ENCODE peak calls at places on chromosomes 3 and 15, in nine cellular contexts. G is astrocyte, V is H9, P is lung, F is pancreas, J is endothelial cell of umbilical vein, X is SJSA1, H is AG04450, U is thoracic aorta. C is an unnamed sample. For H3K9me3, the result is how much of the 10 kb centered on the place peaks cover.

GRCh38 chr3:160401301-160402095 is 2.0 kb downstream of the SMC4 start:
- DNase-seq in P (no peak), H (peak), J (peak), F (no peak), X (peak), V (no peak), U (no peak), G (peak), C (peak)

GRCh38 chr3:88031543-88032148 is 27.2 kb downstream of the CGGBP1 start:
- DNase-seq in X (peak), H (no peak), F (no peak), P (no peak), J (peak), G (peak), U (no peak), V (no peak), C (peak)

GRCh38 chr15:90705212-90705611 is 11.9 kb upstream of the BLM start:
- DNase-seq in U (no peak), V (no peak), P (no peak), G (no peak), H (no peak), F (no peak), X (no peak), J (no peak), C (no peak)

GRCh38 chr3:55813268-55814097 is 326.4 kb upstream of the WNT5A start:
- DNase-seq in J (no peak), G (no peak), U (no peak), V (no peak), F (no peak), P (no peak), H (no peak), X (no peak), C (no peak)

GRCh38 chr3:87175662-87176230 is 51.4 kb upstream of the CHMP2B start:
- DNase-seq in H (no peak), J (no peak), U (no peak), G (no peak), V (no peak), F (no peak), X (no peak), P (no peak), C (peak)

GRCh38 chr3:185813205-185813604 is 11.6 kb downstream of the IGF2BP2 start:
- DNase-seq in J (no peak), G (no peak), V (no peak), X (no peak), H (no peak), U (no peak), F (no peak), P (no peak), C (no peak)

GRCh38 chr3:119295816-119296484 is 1.8 kb downstream of the ARHGAP31 start:
- DNase-seq in X (peak), G (peak), H (no peak), P (no peak), F (no peak), V (no peak), J (peak), U (no peak), C (no peak)

GRCh38 chr3:46378426-46378942 is 7.7 kb downstream of the CCR5 start:
- DNase-seq in U (no peak), H (peak), X (no peak), P (peak), J (peak), F (peak), G (peak), V (peak), C (peak)

GRCh38 chr15:101810905-101811304 is 1.1 kb upstream of the OR4F15 start:
- DNase-seq in G (peak), X (no peak), J (peak), F (no peak), U (no peak), P (no peak), H (no peak), V (no peak), C (peak)

GRCh38 chr3:184738982-184739381 is 27.1 kb upstream of the MAGEF1 start:
- DNase-seq in F (no peak), H (no peak), V (no peak), U (no peak), G (no peak), X (no peak), J (no peak), P (no peak), C (no peak)

GRCh38 chr15:80415331-80415730 is 11.1 kb downstream of the ARNT2 start:
- DNase-seq in X (no peak), H (no peak), V (no peak), J (no peak), U (no peak), P (no peak), G (no peak), F (no peak), C (no peak)

GRCh38 chr15:99476413-99477222 is 89.2 kb upstream of the MEF2A start:
- DNase-seq in V (no peak), H (peak), X (peak), J (peak), U (peak), P (no peak), G (peak), F (peak), C (peak)

GRCh38 chr3:195873971-195874370 is 34.4 kb downstream of the TNK2 start:
- DNase-seq in J (no peak), U (no peak), X (no peak), F (no peak), H (no peak), V (no peak), G (no peak), P (no peak), C (no peak)

GRCh38 chr3:42751609-42752008 is 21.4 kb downstream of the CCDC13 start:
- DNase-seq in P (no peak), J (no peak), V (peak), U (no peak), H (no peak), G (no peak), F (no peak), X (no peak), C (no peak)

GRCh38 chr15:45115312-45115820 is 1.2 kb downstream of the DUOXA2 start:
- DNase-seq in F (no peak), X (no peak), G (no peak), H (no peak), U (no peak), J (no peak), V (no peak), P (no peak), C (no peak)

GRCh38 chr3:99702953-99703352 is 64.6 kb downstream of the COL8A1 start:
- DNase-seq in U (no peak), J (no peak), G (peak), P (no peak), F (no peak), H (no peak), X (no peak), V (no peak), C (no peak)

GRCh38 chr3:126618760-126619159 is 36.2 kb downstream of the TXNRD3 start:
- DNase-seq in U (no peak), G (no peak), P (no peak), J (no peak), H (no peak), V (no peak), F (no peak), X (no peak), C (no peak)

GRCh38 chr3:45362161-45362560 is 26.2 kb upstream of the LARS2 start:
- DNase-seq in G (no peak), H (no peak), U (no peak), F (no peak), V (no peak), P (no peak), J (no peak), X (no peak), C (no peak)

GRCh38 chr3:14431556-14431927 is 29.1 kb downstream of the SLC6A6 start:
- DNase-seq in G (no peak), P (peak), J (no peak), V (no peak), U (no peak), X (no peak), F (no peak), H (no peak), C (no peak)

GRCh38 chr3:143331336-143331735 is 211.8 kb downstream of the CHST2 start:
- DNase-seq in P (no peak), H (no peak), U (no peak), F (no peak), J (peak), X (no peak), V (no peak), G (peak), C (peak)

GRCh38 chr15:83166830-83167229 is 40.8 kb downstream of the HDGFL3 start:
- DNase-seq in P (no peak), J (no peak), X (no peak), V (no peak), H (no peak), G (no peak), U (no peak), F (no peak), C (no peak)

GRCh38 chr3:9098716-9099675 is 135.7 kb upstream of the RAD18 start:
- DNase-seq in J (no peak), V (no peak), U (no peak), X (no peak), G (no peak), H (no peak), F (no peak), P (no peak), C (no peak)

GRCh38 chr3:32303051-32303786 is 64.7 kb downstream of the CMTM8 start:
- DNase-seq in G (no peak), V (no peak), H (no peak), F (no peak), P (no peak), U (no peak), X (no peak), J (no peak), C (no peak)

GRCh38 chr15:72599855-72600464 is 54.5 kb upstream of the GOLGA6B start:
- DNase-seq in F (no peak), X (peak), P (no peak), G (peak), J (peak), U (no peak), H (peak), V (no peak), C (peak)

GRCh38 chr3:129913618-129914017 is 20.1 kb upstream of the TMCC1 start:
- DNase-seq in U (no peak), X (no peak), H (no peak), F (no peak), P (no peak), G (no peak), V (no peak), J (no peak), C (no peak)

GRCh38 chr3:129919357-129919756 is 25.8 kb upstream of the TMCC1 start:
- DNase-seq in P (no peak), G (no peak), U (no peak), V (no peak), X (no peak), J (no peak), H (no peak), F (no peak), C (no peak)

GRCh38 chr3:129919806-129920205 is 26.3 kb upstream of the TMCC1 start:
- DNase-seq in V (no peak), P (no peak), F (no peak), X (no peak), U (no peak), G (no peak), H (no peak), J (no peak), C (no peak)

GRCh38 chr3:129918461-129918860 is 24.9 kb upstream of the TMCC1 start:
- DNase-seq in F (no peak), P (no peak), V (no peak), H (no peak), G (no peak), J (no peak), X (no peak), U (no peak), C (no peak)

DNA sequence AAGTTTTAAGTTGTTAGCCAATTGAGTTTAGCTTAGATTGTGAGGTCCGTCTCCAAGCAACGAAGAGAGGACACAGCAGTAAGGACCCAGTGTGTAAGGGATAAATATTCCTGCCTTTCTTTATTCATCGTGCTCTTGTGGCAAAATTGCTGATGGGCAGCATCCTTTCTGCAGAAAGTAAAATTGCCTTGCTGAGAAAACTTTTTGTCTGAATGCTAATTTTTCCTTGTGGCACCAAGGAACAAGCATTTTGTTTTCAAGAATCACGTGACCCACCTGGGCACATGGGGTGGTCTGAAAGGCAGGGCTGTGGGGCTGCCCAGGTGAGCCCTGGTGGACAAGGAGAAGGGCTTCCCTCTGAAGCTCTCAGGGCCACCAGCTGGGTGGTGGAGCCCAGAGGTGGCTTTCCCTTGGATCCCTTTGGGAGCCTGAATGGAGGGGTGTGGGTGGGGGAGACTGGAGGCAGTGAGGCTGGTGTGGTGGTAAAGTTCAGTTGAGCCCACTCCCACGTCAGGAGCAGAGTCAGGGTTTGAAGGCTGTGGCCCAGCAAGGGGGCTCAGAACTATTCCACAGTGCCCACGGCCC is 24.0 kb upstream of the TMCC1 start:
- DNase-seq in U (no peak), P (no peak), X (no peak), F (no peak), V (no peak), H (no peak), G (no peak), J (no peak), C (no peak)
- H3K9me3 ChIP-seq in U (under half), P (under half), X (under half), F (under half), V (under half), H (under half), G (under half), J (under half), C (under half)

GRCh38 chr3:120536642-120537041 is 59.5 kb upstream of the NDUFB4 start:
- DNase-seq in U (no peak), F (no peak), J (peak), X (no peak), V (no peak), G (no peak), H (no peak), P (no peak), C (peak)
- H3K9me3 ChIP-seq in U (under half), F (under half), J (under half), X (under half), V (under half), G (under half), H (under half), P (under half), C (under half)

DNA sequence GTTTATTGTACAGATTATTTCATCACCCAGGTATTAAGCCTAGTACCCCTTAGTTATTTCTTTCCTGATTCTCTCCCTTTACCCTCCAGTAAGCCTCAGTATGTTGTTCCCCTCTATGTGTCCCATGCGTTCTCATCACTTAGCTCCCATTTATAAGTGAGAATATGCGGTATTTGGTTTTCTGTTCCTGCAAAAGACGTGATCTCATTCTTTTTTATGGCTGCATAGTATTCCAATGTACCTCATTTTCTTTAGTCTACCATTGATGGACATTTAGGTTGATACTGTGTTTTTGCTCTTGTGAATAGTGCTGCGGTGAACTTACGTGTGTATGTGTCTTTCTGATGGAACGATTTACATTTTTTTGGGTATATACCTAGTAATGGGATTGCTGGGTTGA is 36.7 kb downstream of the CEP63 start:
- DNase-seq in G (no peak), H (no peak), X (no peak), P (no peak), F (no peak), V (no peak), U (no peak), J (no peak), C (no peak)
- H3K9me3 ChIP-seq in G (under half), H (under half), X (under half), P (under half), F (under half), V (under half), U (under half), J (under half), C (under half)

GRCh38 chr3:37457392-37458065 is 283.1 kb upstream of the LRRFIP2 start:
- DNase-seq in U (no peak), H (no peak), V (no peak), X (no peak), J (peak), P (no peak), F (no peak), G (no peak), C (peak)
- H3K9me3 ChIP-seq in U (under half), H (under half), V (under half), X (under half), J (under half), P (under half), F (under half), G (under half), C (under half)

GRCh38 chr3:53704363-53704725 is 141.9 kb downstream of the CHDH start:
- DNase-seq in P (peak), X (no peak), V (peak), J (no peak), H (no peak), G (no peak), U (no peak), F (peak), C (peak)

GRCh38 chr3:53703630-53704362 is 142.4 kb downstream of the CHDH start:
- DNase-seq in H (no peak), F (no peak), P (peak), U (no peak), V (no peak), G (no peak), J (no peak), X (no peak), C (no peak)

GRCh38 chr3:53705774-53706173 is 140.4 kb downstream of the CHDH start:
- DNase-seq in F (peak), H (no peak), J (no peak), U (no peak), G (no peak), V (peak), P (peak), X (no peak), C (no peak)

GRCh38 chr3:53707222-53707621 is 139.0 kb downstream of the CHDH start:
- DNase-seq in G (no peak), H (no peak), F (no peak), J (no peak), P (no peak), U (no peak), X (no peak), V (no peak), C (peak)

DNA sequence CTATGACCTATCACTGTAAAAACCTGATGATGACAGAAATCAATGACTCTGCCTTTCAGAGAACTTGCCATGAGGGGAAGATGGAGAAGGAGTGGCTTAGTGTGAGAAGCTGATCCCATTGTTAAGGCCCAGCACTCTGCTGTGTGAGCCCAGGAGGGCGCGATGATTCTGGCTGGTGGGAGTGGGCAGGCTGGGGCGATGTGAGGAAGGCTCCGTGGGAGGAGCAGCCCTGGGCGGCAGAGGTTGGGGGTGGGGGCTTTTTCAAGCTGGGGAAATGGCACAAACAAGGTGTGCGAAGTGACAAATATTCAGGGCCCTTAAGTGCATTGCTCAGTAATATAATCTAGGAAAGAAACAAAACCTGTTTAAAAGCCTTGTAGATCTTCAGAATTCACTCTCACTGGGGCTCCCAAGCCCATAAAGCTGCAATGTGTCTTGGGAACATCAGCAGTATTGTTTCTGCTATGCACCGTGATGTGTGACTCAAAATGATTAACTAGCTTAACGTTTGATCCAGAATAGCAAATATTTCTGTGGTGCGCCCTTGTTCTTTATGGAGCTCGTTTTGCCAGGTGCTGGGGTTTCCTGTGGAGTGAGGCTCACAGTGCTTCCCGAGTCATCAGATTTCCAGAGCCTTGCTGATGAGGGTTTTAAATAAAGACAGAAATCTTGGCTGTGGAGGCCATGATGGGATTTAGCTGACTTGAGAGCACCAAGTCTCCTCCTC is 141.0 kb downstream of the CHDH start:
- DNase-seq in H (no peak), J (no peak), F (peak), U (no peak), G (peak), V (peak), X (no peak), P (peak), C (no peak)
- H3K9me3 ChIP-seq in H (under half), J (under half), F (under half), U (under half), G (under half), V (under half), X (under half), P (under half), C (under half)

DNA sequence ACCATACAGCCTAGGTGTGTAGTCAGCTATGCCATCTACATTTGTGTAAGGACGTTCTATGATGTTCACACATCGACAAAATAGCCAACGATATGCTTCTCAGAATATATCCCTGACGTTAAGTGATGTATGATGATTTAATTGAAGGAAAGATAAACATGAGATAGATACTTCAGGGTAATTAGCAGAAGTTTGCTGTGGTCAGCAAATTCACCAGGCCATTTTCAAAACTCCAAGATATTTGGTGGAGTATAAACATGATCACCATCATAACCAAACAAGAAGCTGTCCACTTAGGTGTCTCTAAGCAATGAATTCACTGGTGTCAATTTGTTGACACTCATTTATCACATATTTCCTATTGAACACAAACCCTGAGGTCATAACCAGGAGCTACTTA is 885.6 kb upstream of the NR2F2 start:
- DNase-seq in X (no peak), H (no peak), P (no peak), J (no peak), F (no peak), G (no peak), V (no peak), U (no peak), C (no peak)
- H3K9me3 ChIP-seq in X (under half), H (under half), P (under half), J (under half), F (under half), G (under half), V (under half), U (under half), C (under half)

GRCh38 chr3:136699271-136699828 is 52.8 kb downstream of the STAG1 start:
- DNase-seq in H (no peak), G (no peak), V (no peak), F (no peak), X (peak), U (no peak), P (no peak), J (no peak), C (no peak)
- H3K9me3 ChIP-seq in H (under half), G (under half), V (under half), F (under half), X (under half), U (under half), P (under half), J (under half), C (under half)

GRCh38 chr15:25175789-25176615 is 221.2 kb downstream of the SNRPN start:
- DNase-seq in X (no peak), P (peak), U (no peak), J (no peak), G (no peak), V (peak), F (peak), H (no peak), C (no peak)

GRCh38 chr15:25175033-25175788 is 220.4 kb downstream of the SNRPN start:
- DNase-seq in P (peak), H (no peak), J (no peak), G (no peak), U (no peak), F (peak), V (no peak), X (no peak), C (no peak)

GRCh38 chr15:25177955-25178801 is 223.4 kb downstream of the SNRPN start:
- DNase-seq in J (no peak), P (peak), H (no peak), X (no peak), G (no peak), U (no peak), F (peak), V (peak), C (no peak)

GRCh38 chr15:25176991-25177954 is 222.5 kb downstream of the SNRPN start:
- DNase-seq in X (no peak), H (no peak), J (no peak), P (peak), U (no peak), V (no peak), F (peak), G (no peak), C (no peak)

DNA sequence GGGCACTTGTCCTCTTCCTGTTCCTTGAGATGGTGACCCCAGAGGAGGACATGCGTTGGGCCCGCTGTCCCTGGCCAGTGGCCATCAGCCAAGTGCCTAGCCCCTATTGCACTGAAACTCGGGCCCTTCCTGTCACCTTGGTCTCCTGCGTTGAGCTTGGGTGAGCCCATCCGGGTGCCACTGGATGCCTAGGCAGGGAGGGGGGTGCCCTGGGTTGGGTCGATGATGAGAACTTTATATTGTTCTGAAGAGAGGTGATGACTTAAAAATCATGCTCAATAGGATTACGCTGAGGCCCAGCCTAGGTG is 221.8 kb downstream of the SNRPN start:
- DNase-seq in G (no peak), J (no peak), V (peak), P (peak), X (no peak), H (no peak), U (no peak), F (no peak), C (no peak)
- H3K9me3 ChIP-seq in G (under half), J (under half), V (half or more), P (half or more), X (under half), H (half or more), U (under half), F (under half), C (under half)

C was measured in cardiac muscle cell.